ENCODE peak calls at places on chromosomes 1 and 21, in eight cellular contexts. One of them, this sample, is unnamed.

GRCh38 chr1:107058245-107059032 is 2.0 kb downstream of the PRMT6 start:
- DNase-seq in stomach: no peak
- DNase-seq in EH: peak
- DNase-seq in DMS153: no peak
- DNase-seq in GM23338: no peak
- DNase-seq in frontal cortex: peak
- DNase-seq in aorta: no peak
- DNase-seq in T follicular helper cell: no peak
- DNase-seq in this sample: no peak

GRCh38 chr1:112298558-112298957 is 97.5 kb upstream of the CTTNBP2NL start:
- DNase-seq in aorta: no peak
- DNase-seq in stomach: peak
- DNase-seq in EH: peak
- DNase-seq in DMS153: no peak
- DNase-seq in frontal cortex: no peak
- DNase-seq in GM23338: peak
- DNase-seq in T follicular helper cell: peak
- DNase-seq in this sample: peak

GRCh38 chr1:151905070-151905442 is 4.3 kb downstream of the THEM4 start:
- DNase-seq in DMS153: no peak
- DNase-seq in T follicular helper cell: peak
- DNase-seq in GM23338: no peak
- DNase-seq in stomach: no peak
- DNase-seq in EH: peak
- DNase-seq in frontal cortex: no peak
- DNase-seq in aorta: no peak
- DNase-seq in this sample: peak

GRCh38 chr1:44543064-44543815 is 131.0 kb downstream of the TMEM53 start:
- DNase-seq in DMS153: no peak
- DNase-seq in EH: no peak
- DNase-seq in aorta: peak
- DNase-seq in T follicular helper cell: no peak
- DNase-seq in frontal cortex: no peak
- DNase-seq in GM23338: peak
- DNase-seq in stomach: no peak
- DNase-seq in this sample: no peak

GRCh38 chr1:209999005-209999404 is 61.0 kb downstream of the SYT14 start:
- DNase-seq in T follicular helper cell: no peak
- DNase-seq in DMS153: no peak
- DNase-seq in frontal cortex: no peak
- DNase-seq in GM23338: no peak
- DNase-seq in aorta: no peak
- DNase-seq in EH: no peak
- DNase-seq in stomach: no peak
- DNase-seq in this sample: no peak

GRCh38 chr1:221268295-221268694 is 389.1 kb downstream of the HLX start:
- DNase-seq in stomach: no peak
- DNase-seq in T follicular helper cell: no peak
- DNase-seq in DMS153: no peak
- DNase-seq in frontal cortex: no peak
- DNase-seq in EH: peak
- DNase-seq in aorta: no peak
- DNase-seq in GM23338: no peak
- DNase-seq in this sample: no peak

GRCh38 chr21:18743523-18743922 is 339.9 kb upstream of the TMPRSS15 start:
- DNase-seq in DMS153: no peak
- DNase-seq in aorta: no peak
- DNase-seq in frontal cortex: no peak
- DNase-seq in stomach: no peak
- DNase-seq in GM23338: no peak
- DNase-seq in T follicular helper cell: no peak
- DNase-seq in EH: no peak
- DNase-seq in this sample: no peak

GRCh38 chr1:53369761-53370160 is 41.9 kb upstream of the LRP8 start:
- DNase-seq in DMS153: no peak
- DNase-seq in GM23338: no peak
- DNase-seq in stomach: peak
- DNase-seq in EH: no peak
- DNase-seq in aorta: peak
- DNase-seq in frontal cortex: no peak
- DNase-seq in T follicular helper cell: no peak
- DNase-seq in this sample: no peak

GRCh38 chr1:205449254-205449749 is 6.5 kb downstream of the BLACAT1 start:
- DNase-seq in EH: no peak
- DNase-seq in DMS153: no peak
- DNase-seq in stomach: no peak
- DNase-seq in GM23338: no peak
- DNase-seq in T follicular helper cell: no peak
- DNase-seq in aorta: no peak
- DNase-seq in frontal cortex: peak
- DNase-seq in this sample: no peak